ENCODE peak calls at places on chromosome 11, in four cellular contexts. One of them, this sample, is unnamed.

GRCh38 chr11:120471131-120471530 is 40.4 kb upstream of the GRIK4 start:
- DNase-seq in coronary artery: no peak
- DNase-seq in astrocyte of the cerebellum: peak; percentile 74
- DNase-seq in adrenal gland: no peak
- DNase-seq in this sample: no peak

GRCh38 chr11:12275818-12276217 is 101.6 kb upstream of the PARVA start:
- DNase-seq in coronary artery: peak; percentile 54
- DNase-seq in astrocyte of the cerebellum: no peak
- DNase-seq in adrenal gland: no peak
- DNase-seq in this sample: no peak

GRCh38 chr11:34507156-34507555 is 6.4 kb downstream of the ELF5 start:
- DNase-seq in coronary artery: no peak
- DNase-seq in astrocyte of the cerebellum: no peak
- DNase-seq in adrenal gland: no peak
- DNase-seq in this sample: no peak

GRCh38 chr11:121715395-121715794 is 262.6 kb upstream of the SORL1-AS1 start:
- DNase-seq in coronary artery: no peak
- DNase-seq in astrocyte of the cerebellum: no peak
- DNase-seq in adrenal gland: no peak
- DNase-seq in this sample: no peak

GRCh38 chr11:131977854-131978253 is 607.4 kb downstream of the NTM start:
- DNase-seq in coronary artery: no peak
- DNase-seq in astrocyte of the cerebellum: peak; percentile 62
- DNase-seq in adrenal gland: no peak
- DNase-seq in this sample: no peak

GRCh38 chr11:8732748-8733241 is 50.2 kb downstream of the RPL27A start:
- DNase-seq in coronary artery: peak; percentile 94
- DNase-seq in astrocyte of the cerebellum: peak; percentile 50
- DNase-seq in adrenal gland: peak; percentile 96
- DNase-seq in this sample: no peak

GRCh38 chr11:72753341-72754148 is 1.3 kb upstream of the ARAP1 start:
- DNase-seq in coronary artery: no peak
- DNase-seq in astrocyte of the cerebellum: no peak
- DNase-seq in adrenal gland: no peak
- DNase-seq in this sample: no peak

GRCh38 chr11:92834296-92835020 is 135.0 kb upstream of the MTNR1B start:
- DNase-seq in coronary artery: no peak
- DNase-seq in astrocyte of the cerebellum: no peak
- DNase-seq in adrenal gland: no peak
- DNase-seq in this sample: no peak

GRCh38 chr11:134731562-134731961 is 319.5 kb upstream of the B3GAT1 start:
- DNase-seq in coronary artery: no peak
- DNase-seq in astrocyte of the cerebellum: no peak
- DNase-seq in adrenal gland: no peak
- DNase-seq in this sample: no peak

GRCh38 chr11:65625628-65626342 is 10.2 kb downstream of the PCNX3 start:
- DNase-seq in coronary artery: no peak
- DNase-seq in astrocyte of the cerebellum: no peak
- DNase-seq in adrenal gland: peak; percentile 75
- DNase-seq in this sample: peak; percentile 71

GRCh38 chr11:65612691-65613090 is 1.3 kb downstream of the MAP3K11 start:
- DNase-seq in coronary artery: no peak
- DNase-seq in astrocyte of the cerebellum: no peak
- DNase-seq in adrenal gland: no peak
- DNase-seq in this sample: no peak

GRCh38 chr11:14634813-14635212 is 8.8 kb upstream of the PDE3B start:
- DNase-seq in coronary artery: no peak
- DNase-seq in astrocyte of the cerebellum: no peak
- DNase-seq in adrenal gland: no peak
- DNase-seq in this sample: no peak

GRCh38 chr11:121721961-121722360 is 269.2 kb upstream of the SORL1-AS1 start:
- DNase-seq in coronary artery: no peak
- DNase-seq in astrocyte of the cerebellum: no peak
- DNase-seq in adrenal gland: no peak
- DNase-seq in this sample: no peak

GRCh38 chr11:118912742-118913410 is 12.8 kb downstream of the BCL9L start:
- DNase-seq in coronary artery: no peak
- DNase-seq in astrocyte of the cerebellum: no peak
- DNase-seq in adrenal gland: peak; percentile 60
- DNase-seq in this sample: no peak

GRCh38 chr11:86303257-86303656 is 1.2 kb downstream of the HIKESHI start:
- DNase-seq in coronary artery: no peak
- DNase-seq in astrocyte of the cerebellum: no peak
- DNase-seq in adrenal gland: no peak
- DNase-seq in this sample: no peak

GRCh38 chr11:91081440-91082088 is 858.7 kb upstream of the CHORDC1 start:
- DNase-seq in coronary artery: no peak
- DNase-seq in astrocyte of the cerebellum: peak; percentile 5
- DNase-seq in adrenal gland: peak; percentile 72
- DNase-seq in this sample: no peak

GRCh38 chr11:50275133-50275532 is 242.5 kb downstream of the OR4C45 start:
- DNase-seq in coronary artery: no peak
- DNase-seq in astrocyte of the cerebellum: no peak
- DNase-seq in adrenal gland: no peak
- DNase-seq in this sample: no peak

GRCh38 chr11:36376888-36377758 is 81.0 kb downstream of the PRR5L start:
- DNase-seq in coronary artery: no peak
- DNase-seq in astrocyte of the cerebellum: no peak
- DNase-seq in adrenal gland: peak; percentile 61
- DNase-seq in this sample: peak; percentile 69

GRCh38 chr11:92789761-92790160 is 179.7 kb upstream of the MTNR1B start:
- DNase-seq in coronary artery: no peak
- DNase-seq in astrocyte of the cerebellum: no peak
- DNase-seq in adrenal gland: no peak
- DNase-seq in this sample: no peak

GRCh38 chr11:20207781-20208621 is 47.7 kb upstream of the DBX1 start:
- DNase-seq in coronary artery: no peak
- DNase-seq in astrocyte of the cerebellum: no peak
- DNase-seq in adrenal gland: no peak
- DNase-seq in this sample: no peak

GRCh38 chr11:74685905-74686304 is 45.3 kb downstream of the CHRDL2 start:
- DNase-seq in coronary artery: no peak
- DNase-seq in astrocyte of the cerebellum: no peak
- DNase-seq in adrenal gland: peak; percentile 72
- DNase-seq in this sample: no peak

DNA sequence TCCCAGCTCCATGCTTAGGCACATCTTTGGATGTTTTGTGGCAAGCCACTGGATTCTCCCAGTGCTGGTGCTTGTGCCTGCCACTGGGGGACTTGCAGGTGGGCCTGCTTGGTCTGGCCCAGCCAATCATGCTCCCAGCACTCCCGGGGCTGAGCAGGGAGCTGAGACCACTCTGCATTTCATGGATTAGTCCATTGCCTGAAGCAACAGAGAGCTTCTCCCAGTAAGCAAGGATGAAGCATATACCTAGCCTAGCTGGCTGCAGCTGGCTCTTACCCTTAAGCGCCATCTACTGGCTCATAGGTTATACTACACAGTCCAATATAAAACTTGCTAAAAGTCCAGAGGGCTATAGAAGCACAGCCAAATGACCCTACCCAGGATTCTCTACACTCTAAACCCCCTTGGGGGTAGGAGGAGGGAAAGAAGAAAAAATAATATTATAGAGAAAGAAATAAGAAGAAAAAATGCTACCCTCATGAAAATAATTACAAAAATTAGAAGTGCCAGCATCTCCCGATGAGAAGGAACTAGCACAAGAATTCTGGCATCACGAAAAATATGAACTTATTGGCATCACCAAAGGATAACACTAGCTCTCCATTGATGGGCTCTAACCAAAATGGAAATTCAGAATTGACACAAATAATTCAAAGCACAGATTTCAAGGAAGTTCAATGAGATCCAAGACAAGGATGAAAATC is 275.3 kb downstream of the C11orf87 start:
- DNase-seq in coronary artery: no peak
- DNase-seq in astrocyte of the cerebellum: peak; percentile 34
- DNase-seq in adrenal gland: no peak
- DNase-seq in this sample: no peak
- TF ChIP-seq CTCF in coronary artery: no peak
- TF ChIP-seq CTCF in astrocyte of the cerebellum: peak; percentile 78
- TF ChIP-seq CTCF in adrenal gland: peak; percentile 65
- TF ChIP-seq CTCF in this sample: peak; percentile 36

GRCh38 chr11:116073854-116074837 is 569.9 kb upstream of the CADM1 start:
- DNase-seq in coronary artery: no peak
- DNase-seq in astrocyte of the cerebellum: peak; percentile 9
- DNase-seq in adrenal gland: peak; percentile 66
- DNase-seq in this sample: no peak

GRCh38 chr11:116082256-116082655 is 578.0 kb upstream of the CADM1 start:
- DNase-seq in coronary artery: no peak
- DNase-seq in astrocyte of the cerebellum: no peak
- DNase-seq in adrenal gland: no peak
- DNase-seq in this sample: no peak

GRCh38 chr11:116077092-116077491 is 572.9 kb upstream of the CADM1 start:
- DNase-seq in coronary artery: no peak
- DNase-seq in astrocyte of the cerebellum: no peak
- DNase-seq in adrenal gland: no peak
- DNase-seq in this sample: no peak

GRCh38 chr11:116079580-116079979 is 575.4 kb upstream of the CADM1 start:
- DNase-seq in coronary artery: no peak
- DNase-seq in astrocyte of the cerebellum: no peak
- DNase-seq in adrenal gland: no peak
- DNase-seq in this sample: no peak

GRCh38 chr11:116078101-116078561 is 573.9 kb upstream of the CADM1 start:
- DNase-seq in coronary artery: no peak
- DNase-seq in astrocyte of the cerebellum: no peak
- DNase-seq in adrenal gland: no peak
- DNase-seq in this sample: no peak
- TF ChIP-seq CTCF in coronary artery: no peak
- TF ChIP-seq CTCF in astrocyte of the cerebellum: peak; percentile 69
- TF ChIP-seq CTCF in adrenal gland: no peak
- TF ChIP-seq CTCF in this sample: no peak

GRCh38 chr11:2824851-2825250 is 60.7 kb downstream of the CDKN1C start:
- DNase-seq in coronary artery: no peak
- DNase-seq in astrocyte of the cerebellum: no peak
- DNase-seq in adrenal gland: no peak
- DNase-seq in this sample: no peak

GRCh38 chr11:2827256-2827655 is 58.3 kb downstream of the CDKN1C start:
- DNase-seq in coronary artery: no peak
- DNase-seq in astrocyte of the cerebellum: no peak
- DNase-seq in adrenal gland: no peak
- DNase-seq in this sample: no peak

GRCh38 chr11:2826679-2827056 is 58.9 kb downstream of the CDKN1C start:
- DNase-seq in coronary artery: no peak
- DNase-seq in astrocyte of the cerebellum: no peak
- DNase-seq in adrenal gland: no peak
- DNase-seq in this sample: no peak

GRCh38 chr11:2825886-2826678 is 59.5 kb downstream of the CDKN1C start:
- DNase-seq in coronary artery: peak; percentile 92
- DNase-seq in astrocyte of the cerebellum: peak; percentile 94
- DNase-seq in adrenal gland: peak; percentile 88
- DNase-seq in this sample: no peak

DNA sequence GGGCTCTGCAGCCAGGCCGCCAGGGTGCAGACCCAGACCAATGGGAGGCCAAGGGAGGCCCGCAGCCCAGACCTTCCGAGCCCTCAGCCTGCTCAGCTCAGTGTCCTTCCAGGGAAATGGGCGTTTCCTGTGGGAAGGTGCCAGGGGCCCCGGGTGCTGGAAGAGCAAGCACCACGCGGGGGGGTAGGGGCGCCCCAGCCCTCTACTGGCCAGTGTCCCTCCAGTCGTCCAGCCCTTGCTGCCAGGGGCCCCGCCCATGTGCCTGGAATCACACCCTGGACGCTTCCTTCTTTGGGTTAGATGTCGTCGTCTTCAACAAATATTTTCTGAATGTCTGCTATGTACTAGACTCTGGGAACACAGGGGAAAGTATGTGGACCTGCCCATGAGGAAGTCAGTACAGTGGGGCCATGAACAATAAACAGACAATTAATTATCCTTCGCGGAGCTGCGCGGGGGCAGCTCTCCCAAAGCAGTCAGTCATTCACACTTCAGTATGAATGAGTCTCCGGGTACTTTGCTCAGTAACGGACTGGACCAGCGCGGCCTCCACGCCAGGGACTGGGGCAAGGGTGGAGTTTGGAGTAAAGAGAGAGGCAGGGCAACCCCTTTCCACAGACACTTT is 60.2 kb downstream of the CDKN1C start:
- DNase-seq in coronary artery: peak; percentile 92
- DNase-seq in astrocyte of the cerebellum: peak; percentile 28
- DNase-seq in adrenal gland: peak; percentile 84
- DNase-seq in this sample: no peak
- TF ChIP-seq CTCF in coronary artery: no peak
- TF ChIP-seq CTCF in astrocyte of the cerebellum: no peak
- TF ChIP-seq CTCF in adrenal gland: peak; percentile 10
- TF ChIP-seq CTCF in this sample: no peak

GRCh38 chr11:520428-521178 is 13.6 kb upstream of the RNH1 start:
- DNase-seq in coronary artery: no peak
- DNase-seq in astrocyte of the cerebellum: no peak
- DNase-seq in adrenal gland: no peak
- DNase-seq in this sample: no peak
- TF ChIP-seq CTCF in coronary artery: no peak
- TF ChIP-seq CTCF in astrocyte of the cerebellum: no peak
- TF ChIP-seq CTCF in adrenal gland: no peak
- TF ChIP-seq CTCF in this sample: no peak

GRCh38 chr11:46322759-46323158 is 24.5 kb upstream of the DGKZ start:
- DNase-seq in coronary artery: no peak
- DNase-seq in astrocyte of the cerebellum: no peak
- DNase-seq in adrenal gland: no peak
- DNase-seq in this sample: no peak
- TF ChIP-seq CTCF in coronary artery: no peak
- TF ChIP-seq CTCF in astrocyte of the cerebellum: peak; percentile 36
- TF ChIP-seq CTCF in adrenal gland: no peak
- TF ChIP-seq CTCF in this sample: no peak

DNA sequence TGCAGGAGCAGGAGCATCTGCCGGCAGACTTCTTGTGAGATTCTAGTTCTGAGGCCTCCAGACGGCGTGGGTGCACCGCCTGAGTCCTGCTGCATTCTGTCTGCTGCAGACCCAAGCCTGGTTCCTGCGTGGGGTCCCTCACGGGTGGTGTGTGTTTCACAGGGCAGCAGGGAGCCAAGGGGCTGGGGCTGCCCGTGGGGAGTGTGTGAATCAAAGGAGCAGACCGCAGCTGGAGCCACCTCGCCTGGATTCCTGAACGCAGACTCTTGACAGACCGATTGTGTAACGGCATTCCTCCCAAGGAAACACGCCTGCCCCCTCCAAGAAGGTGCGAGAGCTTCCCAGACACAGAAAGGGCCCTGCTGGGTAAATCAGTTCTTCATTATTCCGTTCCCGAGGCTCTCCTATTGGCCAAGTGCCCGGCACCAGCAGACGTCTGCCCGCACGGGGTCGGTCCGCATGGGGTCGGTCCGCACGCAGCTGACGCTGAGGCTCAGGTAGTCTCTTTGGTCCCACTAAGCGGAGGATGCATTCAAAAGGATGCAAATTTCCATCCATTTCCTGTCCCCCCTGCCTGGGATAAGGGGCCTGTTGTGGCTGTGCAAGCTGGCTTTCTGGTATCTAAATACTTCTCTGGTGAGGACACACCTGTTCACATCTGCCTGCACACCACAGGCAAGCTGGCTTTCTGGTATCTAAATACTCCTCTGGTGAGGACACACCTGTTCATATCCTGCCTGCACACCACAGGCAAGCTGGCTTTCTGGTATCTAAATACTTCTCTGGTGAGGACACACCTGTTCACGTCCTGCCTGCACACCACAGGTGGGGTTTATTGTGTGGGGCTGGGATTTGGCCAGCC is 44.1 kb upstream of the MYEOV start:
- DNase-seq in coronary artery: no peak
- DNase-seq in astrocyte of the cerebellum: peak; percentile 1
- DNase-seq in adrenal gland: no peak
- DNase-seq in this sample: no peak
- TF ChIP-seq CTCF in coronary artery: no peak
- TF ChIP-seq CTCF in astrocyte of the cerebellum: no peak
- TF ChIP-seq CTCF in adrenal gland: no peak
- TF ChIP-seq CTCF in this sample: no peak

GRCh38 chr11:4991066-4991465 is 3.6 kb upstream of the OR51L1 start:
- DNase-seq in coronary artery: no peak
- DNase-seq in astrocyte of the cerebellum: no peak
- DNase-seq in adrenal gland: no peak
- DNase-seq in this sample: no peak
- TF ChIP-seq CTCF in coronary artery: no peak
- TF ChIP-seq CTCF in astrocyte of the cerebellum: peak; percentile 61
- TF ChIP-seq CTCF in adrenal gland: no peak
- TF ChIP-seq CTCF in this sample: no peak

This sample was measured in natural killer cell.